ENCODE peak calls at places on chromosomes 1 and 21, in six cellular contexts. L is activated naive CD4-positive, alpha-beta T cell; V is GM04504; J is NB4; D is mesenchymal stem cell; E is kidney glomerular epithelial cell. U is an unnamed sample.

GRCh38 chr1:206066479-206067171 is 13.7 kb downstream of the RHEX start:
- DNase-seq in L (no peak), V (no peak), J (no peak), E (no peak), D (peak), U (no peak)

GRCh38 chr1:201828820-201829774 is at the start of gene IPO9:
- DNase-seq in E (peak), D (peak), V (peak), L (peak), J (peak), U (peak)

GRCh38 chr1:226654046-226654445 is 85.0 kb downstream of the ITPKB start:
- DNase-seq in L (no peak), D (peak), J (no peak), V (no peak), E (peak), U (no peak)

GRCh38 chr1:84686203-84686602 is 4.1 kb downstream of the SSX2IP start:
- DNase-seq in J (no peak), D (no peak), V (no peak), E (no peak), L (no peak), U (no peak)

GRCh38 chr1:244049142-244049968 is 1.7 kb upstream of the ZBTB18 start:
- DNase-seq in E (no peak), J (peak), V (no peak), L (peak), D (peak), U (peak)

GRCh38 chr1:15975358-15975804 is 520 bp downstream of the ZBTB17 start:
- DNase-seq in J (peak), V (no peak), E (peak), L (peak), D (peak), U (no peak)

GRCh38 chr1:116559304-116559761 is 11.5 kb downstream of the CD58 start:
- DNase-seq in L (no peak), J (no peak), V (no peak), D (no peak), E (no peak), U (no peak)

GRCh38 chr1:160665330-160666078 is 18.7 kb upstream of the SLAMF1 start:
- DNase-seq in J (peak), D (peak), L (no peak), E (no peak), V (no peak), U (peak)

GRCh38 chr1:218374972-218375371 is 29.8 kb downstream of the TGFB2 start:
- DNase-seq in D (peak), L (no peak), V (no peak), E (peak), J (no peak), U (no peak)

GRCh38 chr1:98054367-98054701 is 133.5 kb upstream of the DPYD start:
- DNase-seq in L (no peak), D (no peak), V (no peak), E (no peak), J (no peak), U (no peak)

GRCh38 chr21:14943636-14944035 is 121.2 kb downstream of the NRIP1 start:
- DNase-seq in D (no peak), E (no peak), L (no peak), J (no peak), V (no peak), U (no peak)

GRCh38 chr1:223143760-223144248 is 756 bp upstream of the TLR5 start:
- DNase-seq in D (no peak), V (no peak), J (peak), L (peak), E (no peak), U (no peak)

GRCh38 chr1:65027699-65028358 is 61.5 kb upstream of the JAK1 start:
- DNase-seq in D (no peak), L (no peak), E (peak), V (no peak), J (no peak), U (no peak)

GRCh38 chr1:243474384-243474851 is 218.6 kb downstream of the SDCCAG8 start:
- DNase-seq in E (no peak), D (no peak), L (no peak), J (no peak), V (no peak), U (no peak)

GRCh38 chr1:89022167-89022959 is at the start of gene GBP3:
- DNase-seq in J (peak), V (no peak), L (no peak), E (peak), D (peak), U (peak)

GRCh38 chr1:20151906-20152598 is 12.9 kb downstream of the PLA2G2F start:
- DNase-seq in D (peak), E (peak), L (peak), V (peak), J (peak), U (peak)

GRCh38 chr21:20353351-20353750 is 644.9 kb upstream of the NCAM2 start:
- DNase-seq in D (no peak), L (no peak), J (no peak), V (no peak), E (no peak), U (no peak)

GRCh38 chr1:61174060-61174788 is 91.9 kb downstream of the NFIA start:
- DNase-seq in L (no peak), D (no peak), J (peak), V (no peak), E (no peak), U (no peak)

GRCh38 chr1:79161077-79161476 is 154.5 kb upstream of the ADGRL4 start:
- DNase-seq in L (no peak), E (no peak), V (peak), D (peak), J (no peak), U (no peak)

GRCh38 chr1:33089457-33089856 is 8.5 kb downstream of the AZIN2 start:
- DNase-seq in V (no peak), D (no peak), L (no peak), J (no peak), E (no peak), U (no peak)